ENCODE peak calls at places on chromosomes 13 and 19, in eight cellular contexts. One of them, this sample, is unnamed.

GRCh38 chr13:101572456-101572855 is 120.0 kb downstream of the ITGBL1 start:
- DNase-seq in nucleus accumbens: no peak
- DNase-seq in Peyer's patch: no peak
- DNase-seq in NCI-H1417: no peak
- DNase-seq in ELF-1: no peak
- DNase-seq in foreskin melanocyte: no peak
- DNase-seq in heart left ventricle: no peak
- DNase-seq in AML-193: no peak
- DNase-seq in this sample: no peak

GRCh38 chr19:7263066-7263465 is 31.1 kb downstream of the INSR start:
- DNase-seq in heart left ventricle: no peak
- DNase-seq in AML-193: no peak
- DNase-seq in nucleus accumbens: no peak
- DNase-seq in NCI-H1417: no peak
- DNase-seq in foreskin melanocyte: no peak
- DNase-seq in ELF-1: no peak
- DNase-seq in Peyer's patch: no peak
- DNase-seq in this sample: no peak

GRCh38 chr13:98358933-98359332 is 181.9 kb upstream of the RNF113B start:
- DNase-seq in NCI-H1417: no peak
- DNase-seq in heart left ventricle: no peak
- DNase-seq in ELF-1: no peak
- DNase-seq in foreskin melanocyte: no peak
- DNase-seq in nucleus accumbens: no peak
- DNase-seq in Peyer's patch: no peak
- DNase-seq in AML-193: no peak
- DNase-seq in this sample: no peak

GRCh38 chr13:26743971-26744370 is 16.6 kb downstream of the GPR12 start:
- DNase-seq in nucleus accumbens: no peak
- DNase-seq in heart left ventricle: no peak
- DNase-seq in NCI-H1417: no peak
- DNase-seq in Peyer's patch: no peak
- DNase-seq in ELF-1: no peak
- DNase-seq in AML-193: no peak
- DNase-seq in foreskin melanocyte: no peak
- DNase-seq in this sample: no peak

GRCh38 chr19:3146677-3147100 is 10.9 kb downstream of the GNA15 start:
- DNase-seq in Peyer's patch: peak; percentile 43
- DNase-seq in heart left ventricle: peak; percentile 81
- DNase-seq in AML-193: no peak
- DNase-seq in NCI-H1417: no peak
- DNase-seq in ELF-1: peak; percentile 49
- DNase-seq in nucleus accumbens: no peak
- DNase-seq in foreskin melanocyte: no peak
- DNase-seq in this sample: peak; percentile 18

GRCh38 chr19:10166046-10166445 is 28.7 kb downstream of the DNMT1 start:
- DNase-seq in Peyer's patch: no peak
- DNase-seq in NCI-H1417: no peak
- DNase-seq in AML-193: no peak
- DNase-seq in ELF-1: no peak
- DNase-seq in heart left ventricle: no peak
- DNase-seq in nucleus accumbens: no peak
- DNase-seq in foreskin melanocyte: no peak
- DNase-seq in this sample: no peak

GRCh38 chr19:44585371-44586141 is 27.8 kb upstream of the IGSF23 start:
- DNase-seq in ELF-1: no peak
- DNase-seq in Peyer's patch: no peak
- DNase-seq in NCI-H1417: no peak
- DNase-seq in AML-193: no peak
- DNase-seq in heart left ventricle: no peak
- DNase-seq in nucleus accumbens: no peak
- DNase-seq in foreskin melanocyte: no peak
- DNase-seq in this sample: peak; percentile 66

GRCh38 chr13:50123515-50123861 is 108.2 kb downstream of the KCNRG start:
- DNase-seq in NCI-H1417: no peak
- DNase-seq in ELF-1: no peak
- DNase-seq in nucleus accumbens: no peak
- DNase-seq in foreskin melanocyte: no peak
- DNase-seq in AML-193: no peak
- DNase-seq in Peyer's patch: no peak
- DNase-seq in heart left ventricle: no peak
- DNase-seq in this sample: no peak

GRCh38 chr13:27919299-27919933 is 384 bp upstream of the PDX1 start:
- DNase-seq in heart left ventricle: no peak
- DNase-seq in foreskin melanocyte: no peak
- DNase-seq in AML-193: no peak
- DNase-seq in nucleus accumbens: no peak
- DNase-seq in Peyer's patch: no peak
- DNase-seq in ELF-1: no peak
- DNase-seq in NCI-H1417: no peak
- DNase-seq in this sample: no peak

This sample was measured in MV-4-11.